ENCODE peak calls at places on chromosomes 1 and 21, in six cellular contexts. P is cardiac muscle cell; V is GF-D8; I is breast epithelium; W is stimulated activated CD8-positive, alpha-beta memory T cell treated with anti-CD3 and anti-CD28 coated beads, Interleukin-2, amount 100 ng/mL, for 48 hours; M is amniotic stem cell. Y is an unnamed sample.

GRCh38 chr1:47337350-47337749 is 3.8 kb downstream of the CMPK1 start:
- DNase-seq in P (no peak), V (no peak), I (no peak), W (no peak), M (no peak), Y (no peak)

GRCh38 chr1:18175530-18176377 is 68.2 kb downstream of the IGSF21 start:
- DNase-seq in P (no peak), V (no peak), I (no peak), W (no peak), M (no peak), Y (no peak)

GRCh38 chr1:5915587-5916571 is 76.3 kb downstream of the NPHP4 start:
- DNase-seq in P (peak; percentile 20), V (no peak), I (no peak), W (no peak), M (peak; percentile 52), Y (no peak)

GRCh38 chr1:91535441-91535840 is 34.8 kb downstream of the CDC7 start:
- DNase-seq in P (no peak), V (no peak), I (no peak), W (no peak), M (no peak), Y (no peak)

GRCh38 chr21:41848533-41848932 is 30.6 kb downstream of the PRDM15 start:
- DNase-seq in P (no peak), V (no peak), I (no peak), W (no peak), M (no peak), Y (no peak)

GRCh38 chr1:152190589-152190988 is 31.6 kb upstream of the RPTN start:
- DNase-seq in P (no peak), V (no peak), I (no peak), W (no peak), M (no peak), Y (no peak)

GRCh38 chr1:92446990-92447681 is 39.6 kb downstream of the GFI1 start:
- DNase-seq in P (peak; percentile 5), V (no peak), I (no peak), W (no peak), M (no peak), Y (no peak)

GRCh38 chr1:115837762-115838421 is 3.0 kb downstream of the NHLH2 start:
- DNase-seq in P (no peak), V (no peak), I (no peak), W (no peak), M (no peak), Y (no peak)

GRCh38 chr21:34693192-34693810 is 24.5 kb downstream of the CLIC6 start:
- DNase-seq in P (peak; percentile 69), V (peak; percentile 36), I (no peak), W (no peak), M (peak; percentile 40), Y (no peak)

GRCh38 chr1:56645663-56646330 is 683 bp downstream of the PRKAA2 start:
- DNase-seq in P (peak; percentile 18), V (no peak), I (no peak), W (no peak), M (no peak), Y (no peak)

GRCh38 chr1:155396874-155397476 is 76.3 kb downstream of the RUSC1 start:
- DNase-seq in P (peak; percentile 1), V (no peak), I (no peak), W (no peak), M (no peak), Y (no peak)

GRCh38 chr21:26079376-26079775 is 91.2 kb downstream of the APP start:
- DNase-seq in P (no peak), V (no peak), I (no peak), W (no peak), M (no peak), Y (no peak)

GRCh38 chr1:156212130-156212529 is 677 bp upstream of the PMF1 start:
- DNase-seq in P (no peak), V (no peak), I (no peak), W (no peak), M (no peak), Y (no peak)

GRCh38 chr21:34858559-34858958 is 189.8 kb downstream of the CLIC6 start:
- DNase-seq in P (no peak), V (no peak), I (no peak), W (no peak), M (no peak), Y (no peak)

GRCh38 chr1:157115851-157116734 is 16.5 kb upstream of the ETV3L start:
- DNase-seq in P (no peak), V (no peak), I (no peak), W (no peak), M (no peak), Y (no peak)

GRCh38 chr1:184387871-184388670 is 1.2 kb downstream of the C1orf21 start:
- DNase-seq in P (peak; percentile 56), V (no peak), I (peak; percentile 40), W (no peak), M (peak; percentile 28), Y (no peak)

GRCh38 chr1:110092991-110093390 is 19.3 kb upstream of the UBL4B start:
- DNase-seq in P (no peak), V (no peak), I (no peak), W (no peak), M (no peak), Y (no peak)

GRCh38 chr1:61851849-61852692 is 109.8 kb downstream of the PATJ start:
- DNase-seq in P (peak; percentile 77), V (peak; percentile 23), I (no peak), W (no peak), M (peak; percentile 56), Y (no peak)

GRCh38 chr1:228989176-228989575 is 253.9 kb downstream of the RHOU start:
- DNase-seq in P (no peak), V (no peak), I (no peak), W (no peak), M (no peak), Y (no peak)

GRCh38 chr1:21939650-21940374 is 2.7 kb upstream of the HSPG2 start:
- DNase-seq in P (peak; percentile 79), V (no peak), I (peak; percentile 83), W (no peak), M (peak; percentile 94), Y (no peak)

GRCh38 chr1:107767156-107767582 is 197.8 kb downstream of the VAV3 start:
- DNase-seq in P (no peak), V (no peak), I (no peak), W (no peak), M (no peak), Y (no peak)

GRCh38 chr1:12617511-12617900 is 504 bp downstream of the DHRS3 start:
- DNase-seq in P (no peak), V (no peak), I (no peak), W (no peak), M (no peak), Y (no peak)

GRCh38 chr1:205360166-205360565 is 3.4 kb upstream of the KLHDC8A start:
- DNase-seq in P (no peak), V (no peak), I (no peak), W (no peak), M (no peak), Y (no peak)

GRCh38 chr1:155052412-155053400 is 1.6 kb downstream of the ADAM15 start:
- DNase-seq in P (no peak), V (no peak), I (no peak), W (no peak), M (no peak), Y (no peak)

GRCh38 chr1:189606047-189606446 is 871.6 kb downstream of the BRINP3 start:
- DNase-seq in P (no peak), V (no peak), I (no peak), W (no peak), M (no peak), Y (no peak)

GRCh38 chr1:215566556-215567490 is at the start of gene KCTD3:
- DNase-seq in P (peak; percentile 83), V (peak; percentile 56), I (peak; percentile 70), W (peak; percentile 18), M (peak; percentile 27), Y (no peak)

GRCh38 chr1:31837441-31838158 is 21.8 kb upstream of the SPOCD1 start:
- DNase-seq in P (no peak), V (no peak), I (no peak), W (no peak), M (no peak), Y (no peak)